ENCODE peak calls at places on chromosomes 2 and 18, in eight cellular contexts. V is fibroblast of lung, N is IMR-90, M is MM.1S, D is HepG2, J is astrocyte, F is NT2/D1, E is adipocyte. R is an unnamed sample.

GRCh38 chr18:13258792-13259385 is 40.3 kb downstream of the LDLRAD4 start:
- DNase-seq in V (no peak), N (no peak), M (no peak), D (no peak), J (no peak), F (no peak), E (no peak), R (no peak)

GRCh38 chr2:190835303-190835930 is 45.2 kb upstream of the GLS start:
- DNase-seq in V (peak; percentile 86), N (peak; percentile 89), M (no peak), D (no peak), J (peak; percentile 86), F (no peak), E (peak; percentile 94), R (no peak)

GRCh38 chr18:48828713-48829442 is 121.9 kb downstream of the SMAD7 start:
- DNase-seq in V (no peak), N (no peak), M (no peak), D (no peak), J (no peak), F (no peak), E (no peak), R (peak; percentile 59)

GRCh38 chr18:2171840-2172625 is 399.3 kb downstream of the METTL4 start:
- DNase-seq in V (no peak), N (no peak), M (no peak), D (peak; percentile 12), J (no peak), F (no peak), E (no peak), R (no peak)

GRCh38 chr2:215973954-215974699 is 39.2 kb downstream of the MREG start:
- DNase-seq in V (no peak), N (no peak), M (no peak), D (no peak), J (no peak), F (no peak), E (peak; percentile 29), R (no peak)

GRCh38 chr18:74171910-74172606 is 23.7 kb downstream of the TIMM21 start:
- DNase-seq in V (peak; percentile 11), N (no peak), M (peak; percentile 80), D (no peak), J (no peak), F (no peak), E (peak; percentile 19), R (no peak)

GRCh38 chr2:47984041-47984440 is 77.7 kb upstream of the FBXO11 start:
- DNase-seq in V (peak; percentile 2), N (no peak), M (no peak), D (no peak), J (peak; percentile 77), F (no peak), E (no peak), R (no peak)

GRCh38 chr18:61921621-61922235 is 28.9 kb upstream of the RNF152 start:
- DNase-seq in V (no peak), N (peak; percentile 15), M (no peak), D (no peak), J (no peak), F (no peak), E (no peak), R (no peak)

GRCh38 chr2:53490659-53491058 is 276.9 kb upstream of the CHAC2 start:
- DNase-seq in V (no peak), N (peak; percentile 85), M (no peak), D (no peak), J (peak; percentile 80), F (no peak), E (peak; percentile 33), R (no peak)

GRCh38 chr2:3207091-3207491 is 170.5 kb downstream of the EIPR1 start:
- DNase-seq in V (no peak), N (no peak), M (no peak), D (no peak), J (no peak), F (no peak), E (no peak), R (peak; percentile 14)

GRCh38 chr2:6824962-6825361 is 40.7 kb downstream of the CMPK2 start:
- DNase-seq in V (peak; percentile 38), N (peak; percentile 75), M (no peak), D (no peak), J (peak; percentile 82), F (no peak), E (peak; percentile 83), R (no peak)

GRCh38 chr2:217386041-217386440 is 526.2 kb upstream of the TNP1 start:
- DNase-seq in V (no peak), N (no peak), M (no peak), D (no peak), J (no peak), F (no peak), E (no peak), R (no peak)

GRCh38 chr18:12750076-12750707 is 47.4 kb downstream of the PSMG2 start:
- DNase-seq in V (no peak), N (no peak), M (peak; percentile 94), D (no peak), J (peak; percentile 22), F (no peak), E (no peak), R (no peak)

GRCh38 chr2:201362396-201362795 is 5.3 kb upstream of the FLACC1 start:
- DNase-seq in V (no peak), N (peak; percentile 25), M (no peak), D (no peak), J (peak; percentile 21), F (no peak), E (no peak), R (no peak)

GRCh38 chr2:226661789-226662545 is 137.7 kb downstream of the IRS1 start:
- DNase-seq in V (peak; percentile 94), N (peak; percentile 93), M (no peak), D (no peak), J (peak; percentile 99), F (no peak), E (peak; percentile 73), R (no peak)

GRCh38 chr2:146821836-146822316 is 1023.0 kb upstream of the ACVR2A start:
- DNase-seq in V (peak; percentile 78), N (peak; percentile 32), M (no peak), D (no peak), J (peak; percentile 73), F (no peak), E (no peak), R (no peak)

GRCh38 chr18:68263481-68263880 is 451.4 kb downstream of the TMX3 start:
- DNase-seq in V (peak; percentile 23), N (peak; percentile 48), M (no peak), D (no peak), J (peak; percentile 73), F (no peak), E (peak; percentile 22), R (no peak)

GRCh38 chr2:95012881-95013550 is 12.5 kb upstream of the MAL start:
- DNase-seq in V (no peak), N (no peak), M (peak; percentile 67), D (no peak), J (no peak), F (no peak), E (no peak), R (no peak)

GRCh38 chr2:234690569-234691225 is 193.8 kb upstream of the ARL4C start:
- DNase-seq in V (peak; percentile 71), N (peak; percentile 58), M (no peak), D (peak; percentile 42), J (peak; percentile 87), F (no peak), E (no peak), R (peak; percentile 45)

GRCh38 chr18:68803371-68803770 is 5.5 kb downstream of the CCDC102B start:
- DNase-seq in V (peak; percentile 98), N (peak; percentile 95), M (no peak), D (no peak), J (peak; percentile 91), F (no peak), E (peak; percentile 92), R (no peak)

GRCh38 chr2:128535928-128536327 is 217.3 kb upstream of the HS6ST1 start:
- DNase-seq in V (peak; percentile 86), N (peak; percentile 94), M (no peak), D (peak; percentile 23), J (peak; percentile 90), F (no peak), E (peak; percentile 63), R (no peak)

GRCh38 chr2:176390276-176390675 is 121.0 kb downstream of the MTX2 start:
- DNase-seq in V (no peak), N (peak; percentile 12), M (no peak), D (no peak), J (peak; percentile 28), F (no peak), E (no peak), R (no peak)

GRCh38 chr2:43576983-43577892 is 18.6 kb downstream of the THADA start:
- DNase-seq in V (peak; percentile 84), N (peak; percentile 84), M (peak; percentile 38), D (peak; percentile 63), J (peak; percentile 74), F (no peak), E (peak; percentile 86), R (no peak)

GRCh38 chr18:62767321-62767720 is 52.0 kb downstream of the PHLPP1 start:
- DNase-seq in V (peak; percentile 53), N (no peak), M (no peak), D (no peak), J (peak; percentile 88), F (no peak), E (peak; percentile 39), R (no peak)

GRCh38 chr18:3932285-3932684 is 482.3 kb downstream of the TGIF1 start:
- DNase-seq in V (no peak), N (no peak), M (no peak), D (no peak), J (no peak), F (no peak), E (no peak), R (no peak)

DNA sequence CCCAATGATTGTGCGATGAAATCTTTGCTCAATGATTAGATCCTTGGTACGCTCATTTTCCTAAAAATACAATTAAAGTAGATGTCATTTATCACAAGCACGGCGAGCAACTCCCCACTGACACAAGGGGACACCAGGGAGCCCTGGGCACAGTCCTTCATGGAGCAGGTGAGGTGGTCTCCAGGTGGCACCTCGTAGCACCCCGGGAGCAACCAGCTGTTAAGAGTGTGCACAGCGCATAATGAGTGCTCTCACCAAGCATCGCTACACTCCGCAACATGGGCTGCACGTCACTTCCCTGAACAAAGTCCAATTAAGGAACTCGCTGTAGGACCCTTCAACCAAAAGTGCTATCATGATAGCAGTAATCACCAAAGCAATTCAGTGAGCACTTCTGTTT is 59.8 kb downstream of the ANO7 start:
- DNase-seq in V (no peak), N (no peak), M (no peak), D (no peak), J (no peak), F (no peak), E (no peak), R (no peak)
- H3K9ac ChIP-seq in V (no peak overlapping the region), N (no peak overlapping the region), M (no peak overlapping the region), D (no peak overlapping the region), J (no peak overlapping the region), F (no peak overlapping the region), E (no peak overlapping the region), R (no peak overlapping the region)

GRCh38 chr2:11050565-11050964 is 104.7 kb upstream of the SLC66A3 start:
- DNase-seq in V (no peak), N (no peak), M (no peak), D (no peak), J (peak; percentile 9), F (no peak), E (no peak), R (no peak)
- H3K4me3 ChIP-seq in V (no peak overlapping the region), N (no peak overlapping the region), M (no peak overlapping the region), D (no peak overlapping the region), J (no peak overlapping the region), F (no peak overlapping the region), E (no peak overlapping the region), R (no peak overlapping the region)

GRCh38 chr2:99689135-99689742 is 199.4 kb upstream of the REV1 start:
- DNase-seq in V (no peak), N (no peak), M (no peak), D (no peak), J (no peak), F (no peak), E (peak; percentile 64), R (no peak)
- H3K9ac ChIP-seq in V (no peak overlapping the region), N (no peak overlapping the region), M (no peak overlapping the region), D (no peak overlapping the region), J (no peak overlapping the region), F (no peak overlapping the region), E (no peak overlapping the region), R (no peak overlapping the region)

GRCh38 chr18:56407631-56408030 is 230.8 kb downstream of the TXNL1 start:
- DNase-seq in V (no peak), N (no peak), M (no peak), D (no peak), J (peak; percentile 8), F (no peak), E (no peak), R (no peak)
- H3K4me3 ChIP-seq in V (no peak overlapping the region), N (no peak overlapping the region), M (no peak overlapping the region), D (no peak overlapping the region), J (no peak overlapping the region), F (no peak overlapping the region), E (no peak overlapping the region), R (no peak overlapping the region)

R was measured in endodermal cell.